ENCODE peak calls at places on chromosomes 6 and 20, in four cellular contexts. One of them, this sample, is unnamed.

GRCh38 chr20:60857708-60858107 is 394.4 kb upstream of the CDH4 start:
- DNase-seq in amniotic stem cell: no peak
- DNase-seq in SHP77: no peak
- DNase-seq in AG04450: peak; percentile 4
- DNase-seq in this sample: no peak

GRCh38 chr6:73180718-73181619 is 44.3 kb downstream of the KHDC1L start:
- DNase-seq in amniotic stem cell: peak; percentile 52
- DNase-seq in SHP77: peak; percentile 49
- DNase-seq in AG04450: peak; percentile 44
- DNase-seq in this sample: no peak

GRCh38 chr6:37809144-37809543 is 10.4 kb upstream of the ZFAND3 start:
- DNase-seq in AG04450: no peak
- DNase-seq in SHP77: no peak
- DNase-seq in amniotic stem cell: no peak
- DNase-seq in this sample: no peak

GRCh38 chr20:46139243-46139889 is 21.3 kb downstream of the CD40 start:
- DNase-seq in AG04450: no peak
- DNase-seq in SHP77: no peak
- DNase-seq in amniotic stem cell: no peak
- DNase-seq in this sample: no peak

GRCh38 chr6:149480502-149481280 is 4.1 kb downstream of the ZC3H12D start:
- DNase-seq in amniotic stem cell: no peak
- DNase-seq in AG04450: no peak
- DNase-seq in SHP77: no peak
- DNase-seq in this sample: no peak

GRCh38 chr6:50831216-50831615 is 12.5 kb downstream of the TFAP2B start:
- DNase-seq in amniotic stem cell: no peak
- DNase-seq in AG04450: no peak
- DNase-seq in SHP77: no peak
- DNase-seq in this sample: no peak

GRCh38 chr20:725491-725890 is 42.8 kb downstream of the SLC52A3 start:
- DNase-seq in SHP77: peak; percentile 12
- DNase-seq in amniotic stem cell: no peak
- DNase-seq in AG04450: no peak
- DNase-seq in this sample: no peak

GRCh38 chr6:41200296-41200900 is 551 bp downstream of the TREML2 start:
- DNase-seq in AG04450: no peak
- DNase-seq in SHP77: no peak
- DNase-seq in amniotic stem cell: no peak
- DNase-seq in this sample: peak; percentile 20

GRCh38 chr6:100078509-100078908 is 84.5 kb upstream of the MCHR2 start:
- DNase-seq in SHP77: peak; percentile 2
- DNase-seq in AG04450: no peak
- DNase-seq in amniotic stem cell: no peak
- DNase-seq in this sample: no peak

GRCh38 chr6:12395898-12396297 is 105.7 kb downstream of the EDN1 start:
- DNase-seq in SHP77: no peak
- DNase-seq in amniotic stem cell: no peak
- DNase-seq in AG04450: no peak
- DNase-seq in this sample: no peak

GRCh38 chr6:43496370-43497128 is 13.6 kb downstream of the LRRC73 start:
- DNase-seq in SHP77: no peak
- DNase-seq in amniotic stem cell: peak; percentile 57
- DNase-seq in AG04450: no peak
- DNase-seq in this sample: no peak

GRCh38 chr6:117306227-117306784 is 40.9 kb downstream of the VGLL2 start:
- DNase-seq in amniotic stem cell: no peak
- DNase-seq in SHP77: no peak
- DNase-seq in AG04450: no peak
- DNase-seq in this sample: no peak

GRCh38 chr6:121756643-121757042 is 321.2 kb downstream of the GJA1 start:
- DNase-seq in amniotic stem cell: no peak
- DNase-seq in AG04450: no peak
- DNase-seq in SHP77: no peak
- DNase-seq in this sample: no peak

GRCh38 chr6:167581637-167582036 is 245.1 kb upstream of the AFDN start:
- DNase-seq in AG04450: no peak
- DNase-seq in SHP77: no peak
- DNase-seq in amniotic stem cell: no peak
- DNase-seq in this sample: no peak

GRCh38 chr20:54061106-54061881 is 9.1 kb downstream of the BCAS1 start:
- DNase-seq in amniotic stem cell: no peak
- DNase-seq in AG04450: no peak
- DNase-seq in SHP77: no peak
- DNase-seq in this sample: no peak